ENCODE peak calls at places on chromosomes 2 and 18, in nine cellular contexts. T is prostate gland, N is tibial nerve, V is breast epithelium, P is K562, K is upper lobe of right lung, W is adrenal gland, C is fibroblast of lung, Z is spleen. U is an unnamed sample.

GRCh38 chr2:199989822-199990221 is 34.4 kb downstream of the MAIP1 start:
- DNase-seq in T (no peak), N (no peak), V (no peak), P (no peak), K (no peak), W (no peak), C (no peak), Z (no peak), U (no peak)

GRCh38 chr2:164617466-164617865 is 3.8 kb downstream of the GRB14 start:
- DNase-seq in T (no peak), N (no peak), V (no peak), P (no peak), K (no peak), W (no peak), C (peak; percentile 73), Z (no peak), U (no peak)

GRCh38 chr2:164671664-164672396 is 50.5 kb upstream of the GRB14 start:
- DNase-seq in T (no peak), N (no peak), V (no peak), P (no peak), K (no peak), W (no peak), C (peak; percentile 59), Z (no peak), U (no peak)

GRCh38 chr2:234682492-234683228 is 185.8 kb upstream of the ARL4C start:
- DNase-seq in T (no peak), N (no peak), V (no peak), P (no peak), K (no peak), W (no peak), C (peak; percentile 70), Z (no peak), U (peak; percentile 34)

GRCh38 chr2:141490886-141491285 is 639.9 kb downstream of the LRP1B start:
- DNase-seq in T (no peak), N (no peak), V (no peak), P (no peak), K (no peak), W (no peak), C (no peak), Z (no peak), U (no peak)

GRCh38 chr2:59314367-59314766 is 1073.2 kb upstream of the FANCL start:
- DNase-seq in T (no peak), N (no peak), V (no peak), P (no peak), K (no peak), W (no peak), C (no peak), Z (no peak), U (no peak)

GRCh38 chr2:218229239-218229638 is 12.2 kb downstream of the ARPC2 start:
- DNase-seq in T (peak; percentile 17), N (no peak), V (no peak), P (no peak), K (no peak), W (no peak), C (peak; percentile 92), Z (no peak), U (no peak)

GRCh38 chr2:64013053-64013452 is 6.2 kb downstream of the VPS54 start:
- DNase-seq in T (no peak), N (no peak), V (no peak), P (no peak), K (no peak), W (no peak), C (no peak), Z (no peak), U (no peak)

GRCh38 chr2:112648081-112648480 is 2.3 kb downstream of the SLC20A1 start:
- DNase-seq in T (no peak), N (no peak), V (no peak), P (no peak), K (no peak), W (no peak), C (no peak), Z (no peak), U (peak; percentile 52)

GRCh38 chr2:67522154-67522553 is 125.0 kb downstream of the ETAA1 start:
- DNase-seq in T (no peak), N (no peak), V (no peak), P (no peak), K (no peak), W (no peak), C (no peak), Z (no peak), U (no peak)

GRCh38 chr18:63291278-63291677 is 28.3 kb downstream of the BCL2 start:
- DNase-seq in T (no peak), N (no peak), V (no peak), P (no peak), K (no peak), W (no peak), C (no peak), Z (no peak), U (no peak)

DNA sequence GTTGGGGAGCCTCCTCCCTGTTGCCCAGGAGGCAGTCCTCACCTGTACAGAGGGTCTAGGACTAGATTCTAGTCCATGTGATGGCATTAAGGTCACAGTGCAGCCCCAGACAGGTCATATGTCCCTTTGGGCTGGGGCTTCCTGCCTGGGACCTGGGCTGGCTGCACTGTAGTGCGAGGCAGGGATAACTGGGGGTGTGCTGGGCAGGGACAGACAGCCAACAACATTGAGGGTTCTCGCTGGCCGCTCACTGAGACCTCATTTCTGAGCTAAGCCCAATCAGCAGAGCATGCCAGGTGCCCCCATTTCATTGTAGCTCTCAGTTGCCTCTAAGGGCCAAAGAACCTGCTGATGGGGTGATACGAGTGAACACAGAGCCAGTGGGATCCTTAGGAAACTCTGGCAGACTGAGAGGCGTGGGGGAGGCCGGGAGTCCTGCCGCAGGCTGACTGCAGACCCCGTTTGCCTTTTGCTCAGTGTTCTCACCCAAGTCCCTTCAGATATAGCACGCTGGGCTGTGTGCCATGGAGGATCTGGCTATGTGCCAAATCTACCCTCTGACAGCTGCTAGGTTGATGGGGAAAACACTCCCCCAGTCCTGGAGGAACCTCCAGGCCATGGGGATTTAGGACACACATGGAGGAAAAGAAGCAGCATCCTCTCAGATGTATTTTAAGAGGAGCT is 51.9 kb downstream of the DYSF start:
- DNase-seq in T (no peak), N (no peak), V (no peak), P (peak; percentile 12), K (peak; percentile 53), W (no peak), C (no peak), Z (peak; percentile 54), U (no peak)
- H3K4me1 ChIP-seq in T (no peaks in the 10 kb centered on the region), N (no peaks in the 10 kb centered on the region), V (no peaks in the 10 kb centered on the region), P (no peaks in the 10 kb centered on the region), K (peaks cover 20% of the 10 kb centered on the region), W (no peaks in the 10 kb centered on the region), C (no peaks in the 10 kb centered on the region), Z (peaks cover 13% of the 10 kb centered on the region), U (no peaks in the 10 kb centered on the region)

GRCh38 chr2:202290970-202291369 is 25.4 kb downstream of the NOP58 start:
- DNase-seq in T (no peak), N (no peak), V (no peak), P (no peak), K (no peak), W (no peak), C (no peak), Z (no peak), U (no peak)
- H3K36me3 ChIP-seq in T (peaks cover 5% of the 10 kb centered on the region), N (peaks cover 31% of the 10 kb centered on the region), V (no peaks in the 10 kb centered on the region), P (peaks cover 95% of the 10 kb centered on the region), K (peaks cover 99% of the 10 kb centered on the region), W (no peaks in the 10 kb centered on the region), C (peaks cover 15% of the 10 kb centered on the region), Z (peaks cover 92% of the 10 kb centered on the region), U (peaks cover 89% of the 10 kb centered on the region)

DNA sequence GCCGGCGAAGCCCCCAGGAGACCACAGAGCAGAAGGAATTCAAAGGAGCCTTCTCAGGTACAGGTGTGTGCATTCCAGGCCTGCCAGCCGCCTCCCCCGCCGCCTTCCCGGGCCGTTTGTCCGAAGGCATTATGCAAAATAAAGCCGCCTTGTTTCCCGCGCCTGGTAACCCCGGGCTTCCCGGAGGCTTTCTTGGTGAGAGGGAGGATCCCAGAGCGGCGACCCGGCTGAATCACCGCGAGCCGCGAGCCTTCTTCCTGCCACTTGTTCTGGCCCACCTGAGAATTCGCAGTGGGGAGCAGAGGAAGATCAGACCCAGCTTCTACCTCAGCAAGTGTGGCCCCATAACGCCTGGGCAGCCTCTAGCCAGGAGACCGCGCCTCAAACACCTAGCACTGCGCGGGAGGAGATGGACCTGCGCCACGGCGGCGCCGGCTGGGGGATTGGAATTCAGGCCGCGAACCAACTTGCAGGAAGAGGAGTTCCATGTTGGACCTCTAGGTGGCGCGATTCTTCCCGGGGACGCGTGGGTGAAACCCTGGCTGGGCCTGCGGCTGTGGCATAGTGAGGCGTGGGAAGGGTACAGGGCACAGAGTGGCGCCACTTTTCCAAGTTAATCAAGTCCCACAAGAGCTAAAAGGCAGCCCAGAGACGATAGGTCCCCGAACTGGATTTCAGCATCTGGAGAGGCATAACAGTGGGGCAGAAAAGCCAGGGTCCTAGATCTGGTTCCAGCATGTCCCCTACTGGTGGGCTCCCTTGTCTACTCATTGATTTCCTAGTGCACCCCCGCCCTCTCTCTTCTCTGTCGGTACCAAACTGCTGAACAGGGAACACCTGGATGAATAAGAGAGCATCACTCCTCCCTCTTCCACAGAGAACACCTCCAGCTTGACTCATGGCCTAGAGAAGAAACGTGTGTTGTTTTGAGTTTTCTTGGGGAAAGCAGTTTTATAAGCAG is 101.6 kb downstream of the FOXI3 start:
- DNase-seq in T (peak; percentile 32), N (peak; percentile 21), V (peak; percentile 62), P (peak; percentile 73), K (peak; percentile 83), W (peak; percentile 50), C (no peak), Z (peak; percentile 82), U (no peak)
- TF ChIP-seq CTCF in T (peak; percentile 18), N (peak; percentile 42), V (peak; percentile 53), P (peak; percentile 70), K (peak; percentile 66), W (peak; percentile 45), C (peak; percentile 57), Z (peak; percentile 68), U (peak; percentile 43)

GRCh38 chr2:121599963-121600651 is 49.2 kb downstream of the CLASP1 start:
- DNase-seq in T (no peak), N (no peak), V (no peak), P (no peak), K (no peak), W (no peak), C (peak; percentile 27), Z (no peak), U (no peak)
- H3K4me1 ChIP-seq in T (peaks cover 2% of the 10 kb centered on the region), N (no peaks in the 10 kb centered on the region), V (no peaks in the 10 kb centered on the region), P (peaks cover 32% of the 10 kb centered on the region), K (peaks cover 16% of the 10 kb centered on the region), W (peaks cover 51% of the 10 kb centered on the region), C (no peaks in the 10 kb centered on the region), Z (peaks cover 22% of the 10 kb centered on the region), U (no peaks in the 10 kb centered on the region)

GRCh38 chr2:231169475-231169874 is 29.0 kb upstream of the ARMC9 start:
- DNase-seq in T (no peak), N (no peak), V (no peak), P (no peak), K (no peak), W (no peak), C (no peak), Z (no peak), U (no peak)
- H3K36me3 ChIP-seq in T (no peaks in the 10 kb centered on the region), N (no peaks in the 10 kb centered on the region), V (no peaks in the 10 kb centered on the region), P (peaks cover 92% of the 10 kb centered on the region), K (peaks cover 65% of the 10 kb centered on the region), W (no peaks in the 10 kb centered on the region), C (peaks cover 6% of the 10 kb centered on the region), Z (peaks cover 31% of the 10 kb centered on the region), U (peaks cover 50% of the 10 kb centered on the region)